ENCODE peak calls at places on chromosomes 5 and 9, in seven cellular contexts. T, S, I, Z, H, Q and B are unnamed samples.

GRCh38 chr5:158847772-158848171 is 251.9 kb downstream of the EBF1 start:
- DNase-seq in Z (no peak), I (no peak), H (no peak), S (no peak), Q (no peak), T (no peak), B (no peak)

GRCh38 chr9:133403766-133404439 is 13.9 kb downstream of the REXO4 start:
- DNase-seq in S (no peak), T (peak), H (peak), I (peak), Z (no peak), Q (no peak), B (no peak)

GRCh38 chr9:119370816-119371215 is 1.6 kb upstream of the BRINP1 start:
- DNase-seq in H (peak), I (peak), T (peak), Z (peak), Q (peak), S (no peak), B (peak)

GRCh38 chr9:131233556-131233955 is 42.8 kb downstream of the FAM78A start:
- DNase-seq in Z (no peak), H (no peak), I (no peak), S (no peak), Q (no peak), T (no peak), B (no peak)

GRCh38 chr9:12060811-12061210 is 632.4 kb upstream of the TYRP1 start:
- DNase-seq in I (no peak), H (no peak), Z (no peak), T (no peak), Q (no peak), S (no peak), B (no peak)

GRCh38 chr5:139435676-139436075 is 3.6 kb downstream of the DNAJC18 start:
- DNase-seq in S (peak), Q (no peak), Z (no peak), I (no peak), T (no peak), H (no peak), B (no peak)

GRCh38 chr9:69981686-69982450 is 61.8 kb upstream of the MAMDC2 start:
- DNase-seq in Q (peak), S (no peak), T (peak), H (no peak), I (peak), Z (no peak), B (peak)

GRCh38 chr9:38004809-38005560 is 64.0 kb downstream of the SHB start:
- DNase-seq in Q (no peak), T (peak), H (no peak), Z (no peak), S (no peak), I (no peak), B (no peak)

GRCh38 chr5:176844706-176845391 is 34.5 kb downstream of the UNC5A start:
- DNase-seq in T (peak), Q (no peak), Z (no peak), H (no peak), S (no peak), I (peak), B (no peak)

GRCh38 chr9:70586506-70586905 is 172.0 kb upstream of the KLF9 start:
- DNase-seq in S (no peak), Q (no peak), H (no peak), T (no peak), I (no peak), Z (no peak), B (peak)

GRCh38 chr9:8366161-8366926 is 566.8 kb upstream of the DMAC1 start:
- DNase-seq in H (no peak), I (peak), Q (peak), S (no peak), T (peak), Z (no peak), B (no peak)

GRCh38 chr5:78008356-78008967 is 232.3 kb upstream of the TBCA start:
- DNase-seq in Z (peak), Q (peak), S (no peak), I (peak), T (peak), H (peak), B (peak)

GRCh38 chr5:32042571-32042970 is 131.5 kb downstream of the GOLPH3 start:
- DNase-seq in Q (no peak), Z (no peak), T (peak), S (no peak), I (no peak), H (no peak), B (peak)

GRCh38 chr5:178590924-178591423 is 781 bp upstream of the COL23A1 start:
- DNase-seq in T (peak), Q (peak), S (no peak), H (no peak), Z (no peak), I (no peak), B (no peak)

GRCh38 chr5:95382843-95383242 is 8.3 kb upstream of the FAM81B start:
- DNase-seq in T (no peak), Z (no peak), I (no peak), H (no peak), Q (no peak), S (no peak), B (no peak)

GRCh38 chr9:114203410-114204140 is 48.2 kb downstream of the COL27A1 start:
- DNase-seq in T (peak), H (no peak), S (no peak), Q (peak), Z (no peak), I (no peak), B (peak)

GRCh38 chr9:31799953-31800609 is 584.4 kb upstream of the ACO1 start:
- DNase-seq in T (peak), S (no peak), Q (peak), I (peak), Z (no peak), H (no peak), B (peak)

GRCh38 chr9:69204869-69205268 is 30.8 kb downstream of the TJP2 start:
- DNase-seq in S (no peak), H (no peak), Z (peak), I (peak), Q (peak), T (peak), B (peak)

GRCh38 chr5:146034605-146035004 is 70.8 kb downstream of the PLAC8L1 start:
- DNase-seq in T (no peak), S (no peak), I (no peak), H (no peak), Q (no peak), Z (no peak), B (no peak)

GRCh38 chr5:42992035-42992570 is 48.0 kb downstream of the ANXA2R start:
- DNase-seq in S (peak), Q (peak), H (peak), I (peak), T (peak), Z (peak), B (peak)

GRCh38 chr5:76383126-76383825 is 19.8 kb upstream of the IQGAP2 start:
- DNase-seq in I (no peak), Z (no peak), Q (no peak), H (no peak), S (no peak), T (no peak), B (no peak)

GRCh38 chr9:35664531-35665470 is at the start of gene ARHGEF39:
- DNase-seq in Z (peak), I (peak), Q (peak), T (peak), H (peak), S (peak), B (peak)

GRCh38 chr9:125995006-125995405 is 247.8 kb downstream of the PBX3 start:
- DNase-seq in Z (no peak), S (peak), H (no peak), T (no peak), Q (no peak), I (no peak), B (no peak)

GRCh38 chr9:126702501-126703329 is 89.0 kb downstream of the LMX1B start:
- DNase-seq in T (no peak), S (peak), H (peak), I (no peak), Z (no peak), Q (no peak), B (peak)

GRCh38 chr5:171622010-171622409 is 163.6 kb upstream of the SMIM23 start:
- DNase-seq in Z (no peak), Q (no peak), S (no peak), H (no peak), I (no peak), T (peak), B (no peak)

GRCh38 chr5:34738381-34738780 is 82.3 kb downstream of the RAI14 start:
- DNase-seq in H (no peak), I (peak), S (no peak), Z (no peak), T (no peak), Q (peak), B (no peak)

GRCh38 chr9:138120511-138121437 is 243.2 kb downstream of the CACNA1B start:
- DNase-seq in Q (no peak), T (no peak), I (no peak), S (no peak), Z (no peak), H (no peak), B (no peak)

GRCh38 chr5:109479260-109479860 is 69.6 kb upstream of the PJA2 start:
- DNase-seq in T (peak), S (no peak), H (no peak), I (peak), Q (peak), Z (no peak), B (peak)

GRCh38 chr9:89825648-89826047 is 220.8 kb downstream of the GADD45G start:
- DNase-seq in S (no peak), Z (no peak), Q (no peak), I (no peak), T (no peak), H (no peak), B (no peak)

GRCh38 chr9:123717581-123717980 is 212.3 kb downstream of the DENND1A start:
- DNase-seq in I (no peak), Z (no peak), H (no peak), Q (no peak), S (no peak), T (no peak), B (no peak)

GRCh38 chr5:3230254-3230653 is 365.4 kb upstream of the IRX1 start:
- DNase-seq in S (no peak), Z (no peak), H (no peak), I (no peak), Q (no peak), T (no peak), B (no peak)

GRCh38 chr9:123996731-123997421 is 14.7 kb upstream of the LHX2 start:
- DNase-seq in Q (no peak), S (peak), I (peak), Z (peak), T (peak), H (no peak), B (peak)

GRCh38 chr9:76730795-76731194 is 33.4 kb upstream of the PCA3 start:
- DNase-seq in S (no peak), Q (peak), H (no peak), T (no peak), I (peak), Z (no peak), B (no peak)

GRCh38 chr9:90969021-90969675 is 167.5 kb downstream of the SYK start:
- DNase-seq in H (no peak), I (no peak), Q (no peak), Z (no peak), T (peak), S (no peak), B (no peak)

GRCh38 chr9:136564379-136564988 is 18.6 kb upstream of the NOTCH1 start:
- DNase-seq in I (peak), H (peak), Q (peak), T (no peak), S (peak), Z (peak), B (peak)

GRCh38 chr5:111530298-111530740 is 18.0 kb upstream of the STARD4 start:
- DNase-seq in H (peak), T (peak), Z (peak), S (peak), I (peak), Q (peak), B (peak)

GRCh38 chr5:31962321-31962720 is 211.8 kb downstream of the GOLPH3 start:
- DNase-seq in T (no peak), H (no peak), I (no peak), Q (no peak), S (no peak), Z (no peak), B (no peak)

GRCh38 chr5:157571357-157571827 is 4.2 kb downstream of the ADAM19 start:
- DNase-seq in S (no peak), H (no peak), Q (peak), T (no peak), Z (no peak), I (peak), B (peak)
- H3K4me3 ChIP-seq in S (no peak), H (no peak), Q (no peak), T (no peak), Z (no peak), I (no peak), B (no peak)

DNA sequence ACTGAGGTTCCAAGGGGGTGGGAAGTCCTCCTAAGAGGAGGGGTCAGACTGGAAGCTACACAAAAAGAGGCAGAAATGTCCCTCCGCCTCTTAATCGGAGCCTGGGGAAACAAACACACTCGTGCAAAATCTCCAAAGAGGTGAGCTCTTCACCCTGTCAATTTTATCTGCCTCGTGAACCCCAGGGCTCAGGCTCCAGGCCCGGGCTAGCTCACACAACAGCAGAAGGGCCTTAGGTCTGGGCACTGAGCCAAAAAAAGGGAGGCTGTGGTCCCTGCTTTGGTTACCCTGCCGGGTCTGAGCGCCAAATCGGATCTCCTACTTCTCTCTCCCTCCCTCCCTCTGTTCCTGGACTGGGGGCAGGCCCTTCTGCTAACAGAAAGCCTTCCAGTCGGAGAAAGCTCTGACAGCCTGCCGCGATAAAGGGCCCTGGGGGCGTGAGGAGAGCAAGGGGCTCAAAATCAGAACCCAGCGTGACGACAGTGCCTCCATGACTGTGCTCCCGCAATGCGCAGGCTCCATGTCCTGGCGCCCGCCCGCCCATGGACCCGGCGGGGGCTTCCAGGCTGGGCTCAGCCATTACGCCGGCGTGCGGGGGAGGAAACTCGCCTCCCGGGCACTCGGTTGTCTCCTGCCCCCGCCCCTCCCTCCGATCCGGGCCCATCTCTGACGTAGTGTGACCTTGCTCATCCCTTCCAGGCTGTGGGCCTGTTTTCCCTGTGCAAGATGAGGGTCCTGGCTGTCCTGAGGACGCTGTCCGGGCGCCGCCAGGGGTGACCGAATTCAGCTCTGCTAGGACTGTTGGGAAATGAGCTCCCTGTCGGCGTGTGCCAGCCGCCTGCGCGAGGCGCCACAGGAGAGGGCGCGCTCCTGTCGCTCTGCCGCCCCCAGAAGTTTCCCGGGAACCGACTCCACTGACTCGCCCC is 865 bp upstream of the SLC22A4 start:
- DNase-seq in S (peak), I (peak), Q (peak), H (peak), T (peak), Z (peak), B (peak)
- TF ChIP-seq CTCF in S (peak), I (no peak), Q (no peak), H (peak), T (peak), Z (peak), B (peak)

GRCh38 chr9:130042406-130042930 is 521 bp downstream of the FNBP1 start:
- DNase-seq in I (no peak), H (peak), Z (peak), Q (peak), S (peak), T (peak), B (peak)

GRCh38 chr9:130040901-130041647 is 1.9 kb downstream of the FNBP1 start:
- DNase-seq in I (no peak), H (no peak), T (no peak), S (no peak), Q (no peak), Z (no peak), B (no peak)

GRCh38 chr9:130042931-130043653 is at the start of gene FNBP1:
- DNase-seq in S (peak), T (peak), Q (peak), I (peak), H (peak), Z (peak), B (peak)

GRCh38 chr9:130041648-130042405 is 1.2 kb downstream of the FNBP1 start:
- DNase-seq in H (no peak), S (peak), Q (peak), Z (peak), T (peak), I (peak), B (peak)

DNA sequence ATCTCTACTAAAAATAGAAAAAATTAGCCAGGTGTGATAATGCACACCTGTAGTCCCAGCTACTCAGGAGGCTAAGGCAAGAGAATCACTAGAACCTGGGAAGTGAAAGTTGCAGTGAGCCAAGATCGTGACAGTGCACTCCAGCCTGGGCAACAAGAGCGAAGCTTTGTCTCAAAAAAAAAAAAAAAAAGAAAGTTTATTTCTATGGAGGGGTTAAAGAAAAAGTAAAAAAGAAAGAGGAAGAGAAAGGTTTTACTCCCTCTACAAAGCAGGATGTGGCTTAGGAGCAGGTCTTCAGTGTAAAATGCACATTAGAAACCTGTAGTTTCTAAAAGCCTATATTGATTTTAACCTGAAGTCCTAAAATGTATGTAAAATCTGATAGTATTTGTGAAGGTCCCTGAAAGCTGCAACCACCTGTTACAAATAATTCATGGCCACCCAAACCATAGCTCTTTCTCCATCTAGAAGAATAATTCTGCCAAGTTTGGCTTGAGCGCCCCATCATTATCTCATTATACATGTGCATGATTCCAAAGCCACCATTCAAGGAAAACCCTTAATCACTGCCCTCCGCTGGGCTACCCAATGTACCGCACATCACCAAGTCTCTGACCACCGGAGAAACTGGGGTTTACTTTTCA is 3.4 kb downstream of the FNBP1 start:
- DNase-seq in T (no peak), H (no peak), S (no peak), Z (no peak), I (no peak), Q (peak), B (no peak)
- H3K4me3 ChIP-seq in T (no peak), H (no peak), S (no peak), Z (no peak), I (no peak), Q (no peak), B (no peak)

DNA sequence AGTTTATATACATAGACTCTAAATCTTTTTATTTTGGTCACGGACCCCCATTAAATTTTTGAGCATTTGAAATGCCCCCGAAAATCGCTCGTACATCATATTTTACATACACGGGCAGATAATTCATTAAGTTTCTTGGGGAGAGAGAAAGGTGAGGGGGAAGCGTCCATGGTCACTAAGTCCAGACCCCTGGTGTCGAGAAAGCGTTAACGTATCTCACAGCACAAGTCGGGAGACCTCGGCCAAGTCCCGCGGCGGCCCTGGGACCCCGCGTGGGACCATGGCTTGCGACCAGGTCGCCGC is 794 bp downstream of the PTBP3 start:
- DNase-seq in Q (no peak), T (no peak), H (no peak), Z (no peak), S (no peak), I (no peak), B (no peak)
- TF ChIP-seq CTCF in Q (peak), T (no peak), H (no peak), Z (no peak), S (no peak), I (peak), B (peak)

GRCh38 chr9:16871358-16872151 is 1.1 kb upstream of the BNC2 start:
- DNase-seq in S (peak), Z (peak), Q (peak), H (no peak), I (peak), T (peak), B (peak)
- H3K4me3 ChIP-seq in S (peak), Z (peak), Q (peak), H (no peak), I (peak), T (peak), B (peak)

DNA sequence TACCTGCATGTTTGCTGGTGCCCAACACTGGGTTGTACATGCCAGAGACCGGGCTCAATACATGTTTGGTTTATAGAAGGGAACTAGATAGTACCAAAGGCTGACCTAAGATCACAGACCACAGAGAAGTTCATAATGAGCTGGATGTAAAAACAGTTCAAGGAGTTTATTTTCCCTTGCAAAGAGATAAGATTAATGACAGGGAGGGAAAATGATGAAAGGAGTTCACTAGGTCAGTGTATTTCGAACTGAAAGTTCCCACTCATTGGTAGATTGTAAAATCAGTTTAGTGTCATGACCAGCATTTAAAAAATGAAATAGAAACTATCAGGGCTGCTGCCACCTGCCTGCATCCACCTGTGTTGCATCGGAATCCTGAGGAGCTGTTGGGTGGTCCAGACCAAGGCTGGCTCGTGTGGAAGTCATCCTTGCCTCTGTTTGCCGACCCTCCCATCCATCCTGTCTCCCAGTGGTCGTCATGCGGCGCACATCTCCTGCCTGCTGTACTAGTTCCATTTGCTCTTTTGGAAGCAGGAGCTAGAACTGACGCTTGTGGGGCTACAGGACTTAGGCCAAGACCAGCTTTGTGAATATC is 21.1 kb downstream of the TBC1D2 start:
- DNase-seq in I (no peak), T (no peak), H (no peak), Z (no peak), S (no peak), Q (no peak), B (peak)
- TF ChIP-seq CTCF in I (peak), T (peak), H (peak), Z (no peak), S (no peak), Q (no peak), B (peak)